ENCODE peak calls at places on chromosomes 11 and 22, in nine cellular contexts. One of them, this sample, is unnamed.

GRCh38 chr22:33105501-33105911 is 47.3 kb upstream of the SYN3 start:
- DNase-seq in cardiac muscle cell: no peak
- DNase-seq in adrenal gland: no peak
- DNase-seq in endodermal cell: no peak
- DNase-seq in CD8-positive, alpha-beta T cell: no peak
- DNase-seq in A673: no peak
- DNase-seq in HCT116: no peak
- DNase-seq in lung: no peak
- DNase-seq in neural progenitor cell: no peak
- DNase-seq in this sample: no peak

GRCh38 chr11:27663294-27663693 is 37.0 kb downstream of the BDNF start:
- DNase-seq in cardiac muscle cell: no peak
- DNase-seq in adrenal gland: no peak
- DNase-seq in endodermal cell: no peak
- DNase-seq in CD8-positive, alpha-beta T cell: no peak
- DNase-seq in A673: no peak
- DNase-seq in HCT116: no peak
- DNase-seq in lung: no peak
- DNase-seq in neural progenitor cell: no peak
- DNase-seq in this sample: no peak

GRCh38 chr11:67644042-67644441 is 4.5 kb upstream of the TBX10 start:
- DNase-seq in cardiac muscle cell: no peak
- DNase-seq in adrenal gland: no peak
- DNase-seq in endodermal cell: peak; percentile 69
- DNase-seq in CD8-positive, alpha-beta T cell: no peak
- DNase-seq in A673: peak; percentile 42
- DNase-seq in HCT116: peak; percentile 16
- DNase-seq in lung: no peak
- DNase-seq in neural progenitor cell: peak; percentile 55
- DNase-seq in this sample: no peak

GRCh38 chr11:114099392-114100178 is 40.1 kb downstream of the ZBTB16 start:
- DNase-seq in cardiac muscle cell: no peak
- DNase-seq in adrenal gland: no peak
- DNase-seq in endodermal cell: no peak
- DNase-seq in CD8-positive, alpha-beta T cell: no peak
- DNase-seq in A673: no peak
- DNase-seq in HCT116: no peak
- DNase-seq in lung: no peak
- DNase-seq in neural progenitor cell: no peak
- DNase-seq in this sample: no peak

GRCh38 chr11:111460752-111461305 is 51.4 kb downstream of the BTG4 start:
- DNase-seq in cardiac muscle cell: no peak
- DNase-seq in adrenal gland: no peak
- DNase-seq in endodermal cell: no peak
- DNase-seq in CD8-positive, alpha-beta T cell: no peak
- DNase-seq in A673: no peak
- DNase-seq in HCT116: no peak
- DNase-seq in lung: no peak
- DNase-seq in neural progenitor cell: no peak
- DNase-seq in this sample: no peak

GRCh38 chr22:21702094-21702493 is 33.5 kb downstream of the YPEL1 start:
- DNase-seq in cardiac muscle cell: no peak
- DNase-seq in adrenal gland: no peak
- DNase-seq in endodermal cell: no peak
- DNase-seq in CD8-positive, alpha-beta T cell: no peak
- DNase-seq in A673: no peak
- DNase-seq in HCT116: no peak
- DNase-seq in lung: no peak
- DNase-seq in neural progenitor cell: no peak
- DNase-seq in this sample: no peak

GRCh38 chr22:19576460-19577421 is 52.5 kb upstream of the CLDN5 start:
- DNase-seq in cardiac muscle cell: no peak
- DNase-seq in adrenal gland: no peak
- DNase-seq in endodermal cell: peak; percentile 75
- DNase-seq in CD8-positive, alpha-beta T cell: peak; percentile 59
- DNase-seq in A673: peak; percentile 22
- DNase-seq in HCT116: no peak
- DNase-seq in lung: no peak
- DNase-seq in neural progenitor cell: peak; percentile 27
- DNase-seq in this sample: no peak

GRCh38 chr22:44483878-44484277 is 14.2 kb downstream of the RTL6 start:
- DNase-seq in cardiac muscle cell: no peak
- DNase-seq in adrenal gland: no peak
- DNase-seq in endodermal cell: no peak
- DNase-seq in CD8-positive, alpha-beta T cell: no peak
- DNase-seq in A673: peak; percentile 84
- DNase-seq in HCT116: no peak
- DNase-seq in lung: no peak
- DNase-seq in neural progenitor cell: no peak
- DNase-seq in this sample: no peak

GRCh38 chr11:129595043-129595962 is 219.7 kb downstream of the BARX2 start:
- DNase-seq in cardiac muscle cell: peak; percentile 90
- DNase-seq in adrenal gland: no peak
- DNase-seq in endodermal cell: peak; percentile 35
- DNase-seq in CD8-positive, alpha-beta T cell: no peak
- DNase-seq in A673: no peak
- DNase-seq in HCT116: no peak
- DNase-seq in lung: no peak
- DNase-seq in neural progenitor cell: no peak
- DNase-seq in this sample: no peak

GRCh38 chr22:44667829-44668189 is 34.2 kb upstream of the PRR5 start:
- DNase-seq in cardiac muscle cell: no peak
- DNase-seq in adrenal gland: no peak
- DNase-seq in endodermal cell: peak; percentile 64
- DNase-seq in CD8-positive, alpha-beta T cell: peak; percentile 68
- DNase-seq in A673: no peak
- DNase-seq in HCT116: no peak
- DNase-seq in lung: no peak
- DNase-seq in neural progenitor cell: no peak
- DNase-seq in this sample: peak; percentile 53

GRCh38 chr11:12318791-12319733 is 58.3 kb upstream of the PARVA start:
- DNase-seq in cardiac muscle cell: no peak
- DNase-seq in adrenal gland: no peak
- DNase-seq in endodermal cell: no peak
- DNase-seq in CD8-positive, alpha-beta T cell: no peak
- DNase-seq in A673: peak; percentile 88
- DNase-seq in HCT116: no peak
- DNase-seq in lung: no peak
- DNase-seq in neural progenitor cell: no peak
- DNase-seq in this sample: no peak

GRCh38 chr22:40463017-40463631 is 92.7 kb downstream of the SGSM3 start:
- DNase-seq in cardiac muscle cell: no peak
- DNase-seq in adrenal gland: no peak
- DNase-seq in endodermal cell: no peak
- DNase-seq in CD8-positive, alpha-beta T cell: peak; percentile 57
- DNase-seq in A673: no peak
- DNase-seq in HCT116: no peak
- DNase-seq in lung: no peak
- DNase-seq in neural progenitor cell: no peak
- DNase-seq in this sample: peak; percentile 27

GRCh38 chr11:2314525-2315394 is 12.9 kb downstream of the TSPAN32 start:
- DNase-seq in cardiac muscle cell: peak; percentile 87
- DNase-seq in adrenal gland: peak; percentile 82
- DNase-seq in endodermal cell: no peak
- DNase-seq in CD8-positive, alpha-beta T cell: no peak
- DNase-seq in A673: peak; percentile 81
- DNase-seq in HCT116: no peak
- DNase-seq in lung: peak; percentile 88
- DNase-seq in neural progenitor cell: no peak
- DNase-seq in this sample: peak; percentile 67

GRCh38 chr11:96265236-96265737 is 77.7 kb downstream of the MAML2 start:
- DNase-seq in cardiac muscle cell: no peak
- DNase-seq in adrenal gland: no peak
- DNase-seq in endodermal cell: no peak
- DNase-seq in CD8-positive, alpha-beta T cell: no peak
- DNase-seq in A673: no peak
- DNase-seq in HCT116: no peak
- DNase-seq in lung: no peak
- DNase-seq in neural progenitor cell: no peak
- DNase-seq in this sample: no peak

GRCh38 chr22:39946571-39947407 is 13.4 kb upstream of the TMA7B start:
- DNase-seq in cardiac muscle cell: no peak
- DNase-seq in adrenal gland: no peak
- DNase-seq in endodermal cell: peak; percentile 55
- DNase-seq in CD8-positive, alpha-beta T cell: no peak
- DNase-seq in A673: no peak
- DNase-seq in HCT116: no peak
- DNase-seq in lung: no peak
- DNase-seq in neural progenitor cell: no peak
- DNase-seq in this sample: no peak

GRCh38 chr11:130124096-130124495 is 35.5 kb upstream of the ST14 start:
- DNase-seq in cardiac muscle cell: peak; percentile 88
- DNase-seq in adrenal gland: peak; percentile 95
- DNase-seq in endodermal cell: no peak
- DNase-seq in CD8-positive, alpha-beta T cell: no peak
- DNase-seq in A673: peak; percentile 18
- DNase-seq in HCT116: peak; percentile 61
- DNase-seq in lung: peak; percentile 90
- DNase-seq in neural progenitor cell: no peak
- DNase-seq in this sample: peak; percentile 28

GRCh38 chr11:134398079-134398444 is 14.0 kb downstream of the B3GAT1 start:
- DNase-seq in cardiac muscle cell: no peak
- DNase-seq in adrenal gland: no peak
- DNase-seq in endodermal cell: no peak
- DNase-seq in CD8-positive, alpha-beta T cell: no peak
- DNase-seq in A673: no peak
- DNase-seq in HCT116: no peak
- DNase-seq in lung: no peak
- DNase-seq in neural progenitor cell: no peak
- DNase-seq in this sample: no peak

GRCh38 chr11:20243974-20244373 is 83.7 kb upstream of the DBX1 start:
- DNase-seq in cardiac muscle cell: no peak
- DNase-seq in adrenal gland: no peak
- DNase-seq in endodermal cell: no peak
- DNase-seq in CD8-positive, alpha-beta T cell: no peak
- DNase-seq in A673: peak; percentile 4
- DNase-seq in HCT116: no peak
- DNase-seq in lung: no peak
- DNase-seq in neural progenitor cell: no peak
- DNase-seq in this sample: no peak
- TF ChIP-seq CTCF in cardiac muscle cell: peak; percentile 34
- TF ChIP-seq CTCF in adrenal gland: no peak
- TF ChIP-seq CTCF in endodermal cell: peak; percentile 83
- TF ChIP-seq CTCF in CD8-positive, alpha-beta T cell: no peak
- TF ChIP-seq CTCF in A673: peak; percentile 38
- TF ChIP-seq CTCF in HCT116: peak; percentile 69
- TF ChIP-seq CTCF in lung: no peak
- TF ChIP-seq CTCF in neural progenitor cell: peak; percentile 53
- TF ChIP-seq CTCF in this sample: peak; percentile 12

GRCh38 chr11:115247404-115247803 is 256.8 kb downstream of the CADM1 start:
- DNase-seq in cardiac muscle cell: no peak
- DNase-seq in adrenal gland: no peak
- DNase-seq in endodermal cell: no peak
- DNase-seq in CD8-positive, alpha-beta T cell: no peak
- DNase-seq in A673: no peak
- DNase-seq in HCT116: no peak
- DNase-seq in lung: no peak
- DNase-seq in neural progenitor cell: no peak
- DNase-seq in this sample: no peak

GRCh38 chr11:115249179-115249578 is 255.0 kb downstream of the CADM1 start:
- DNase-seq in cardiac muscle cell: no peak
- DNase-seq in adrenal gland: no peak
- DNase-seq in endodermal cell: no peak
- DNase-seq in CD8-positive, alpha-beta T cell: no peak
- DNase-seq in A673: no peak
- DNase-seq in HCT116: no peak
- DNase-seq in lung: no peak
- DNase-seq in neural progenitor cell: no peak
- DNase-seq in this sample: no peak

GRCh38 chr11:115251126-115251525 is 253.1 kb downstream of the CADM1 start:
- DNase-seq in cardiac muscle cell: no peak
- DNase-seq in adrenal gland: no peak
- DNase-seq in endodermal cell: no peak
- DNase-seq in CD8-positive, alpha-beta T cell: no peak
- DNase-seq in A673: no peak
- DNase-seq in HCT116: no peak
- DNase-seq in lung: no peak
- DNase-seq in neural progenitor cell: no peak
- DNase-seq in this sample: no peak

GRCh38 chr11:115244758-115245157 is 259.5 kb downstream of the CADM1 start:
- DNase-seq in cardiac muscle cell: no peak
- DNase-seq in adrenal gland: no peak
- DNase-seq in endodermal cell: no peak
- DNase-seq in CD8-positive, alpha-beta T cell: no peak
- DNase-seq in A673: no peak
- DNase-seq in HCT116: no peak
- DNase-seq in lung: no peak
- DNase-seq in neural progenitor cell: no peak
- DNase-seq in this sample: no peak

GRCh38 chr11:115247953-115248352 is 256.3 kb downstream of the CADM1 start:
- DNase-seq in cardiac muscle cell: no peak
- DNase-seq in adrenal gland: no peak
- DNase-seq in endodermal cell: no peak
- DNase-seq in CD8-positive, alpha-beta T cell: no peak
- DNase-seq in A673: no peak
- DNase-seq in HCT116: no peak
- DNase-seq in lung: no peak
- DNase-seq in neural progenitor cell: no peak
- DNase-seq in this sample: no peak
- H3K4me1 ChIP-seq in cardiac muscle cell: peaks cover 38% of the 10 kb centered on the region
- H3K4me1 ChIP-seq in adrenal gland: no peaks in the 10 kb centered on the region
- H3K4me1 ChIP-seq in endodermal cell: peaks cover 13% of the 10 kb centered on the region
- H3K4me1 ChIP-seq in CD8-positive, alpha-beta T cell: no peaks in the 10 kb centered on the region
- H3K4me1 ChIP-seq in A673: no peaks in the 10 kb centered on the region
- H3K4me1 ChIP-seq in HCT116: no peaks in the 10 kb centered on the region
- H3K4me1 ChIP-seq in lung: peaks cover 8% of the 10 kb centered on the region
- H3K4me1 ChIP-seq in neural progenitor cell: peaks cover 4% of the 10 kb centered on the region
- H3K4me1 ChIP-seq in this sample: no peaks in the 10 kb centered on the region

DNA sequence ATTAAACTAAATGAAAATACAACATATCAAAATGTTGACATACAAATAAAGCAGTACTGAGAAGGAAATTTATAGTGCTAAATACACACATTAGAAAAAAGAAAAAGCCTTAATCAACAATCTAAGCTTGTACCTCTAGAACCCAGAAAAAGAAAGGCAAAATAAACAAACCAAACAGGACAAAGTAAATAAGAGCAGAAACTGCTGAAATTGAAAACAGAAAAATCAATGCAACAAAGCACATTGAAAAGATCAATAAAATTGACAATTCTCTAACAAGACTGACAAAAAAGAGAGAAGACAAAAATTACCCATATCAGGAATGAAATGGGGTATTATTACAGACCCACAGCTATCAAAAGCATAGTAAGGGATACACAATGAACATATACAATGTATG is 21.0 kb downstream of the DCUN1D5 start:
- DNase-seq in cardiac muscle cell: no peak
- DNase-seq in adrenal gland: no peak
- DNase-seq in endodermal cell: no peak
- DNase-seq in CD8-positive, alpha-beta T cell: no peak
- DNase-seq in A673: no peak
- DNase-seq in HCT116: no peak
- DNase-seq in lung: no peak
- DNase-seq in neural progenitor cell: no peak
- DNase-seq in this sample: no peak
- H3K27ac ChIP-seq in cardiac muscle cell: no peak overlapping the region
- H3K27ac ChIP-seq in adrenal gland: no peak overlapping the region
- H3K27ac ChIP-seq in endodermal cell: no peak overlapping the region
- H3K27ac ChIP-seq in CD8-positive, alpha-beta T cell: no peak overlapping the region
- H3K27ac ChIP-seq in A673: no peak overlapping the region
- H3K27ac ChIP-seq in HCT116: no peak overlapping the region
- H3K27ac ChIP-seq in lung: no peak overlapping the region
- H3K27ac ChIP-seq in neural progenitor cell: no peak overlapping the region
- H3K27ac ChIP-seq in this sample: no peak overlapping the region

GRCh38 chr11:34565417-34566208 is 52.0 kb upstream of the ELF5 start:
- DNase-seq in cardiac muscle cell: no peak
- DNase-seq in adrenal gland: no peak
- DNase-seq in endodermal cell: peak; percentile 77
- DNase-seq in CD8-positive, alpha-beta T cell: no peak
- DNase-seq in A673: peak; percentile 63
- DNase-seq in HCT116: peak; percentile 32
- DNase-seq in lung: no peak
- DNase-seq in neural progenitor cell: peak; percentile 61
- DNase-seq in this sample: no peak
- TF ChIP-seq CTCF in cardiac muscle cell: peak; percentile 38
- TF ChIP-seq CTCF in adrenal gland: no peak
- TF ChIP-seq CTCF in endodermal cell: peak; percentile 86
- TF ChIP-seq CTCF in CD8-positive, alpha-beta T cell: no peak
- TF ChIP-seq CTCF in A673: peak; percentile 93
- TF ChIP-seq CTCF in HCT116: peak; percentile 89
- TF ChIP-seq CTCF in lung: no peak
- TF ChIP-seq CTCF in neural progenitor cell: peak; percentile 81
- TF ChIP-seq CTCF in this sample: no peak